ENCODE peak calls at places on chromosomes 13 and 19, in six cellular contexts. One of them, this sample, is unnamed.
A peak's percentile ranks its signal among the peaks of the same experiment; 100 is the strongest.

GRCh38 chr13:114143806-114144605 is 11.6 kb upstream of the RASA3 start:
- DNase-seq in GM12878: no peak
- DNase-seq in NB4: peak; percentile 38
- DNase-seq in K562: peak; percentile 58
- DNase-seq in A549: peak; percentile 76
- DNase-seq in endothelial cell of umbilical vein: no peak
- DNase-seq in this sample: peak; percentile 74

GRCh38 chr13:30830638-30830965 is 75.5 kb upstream of the MEDAG start:
- DNase-seq in A549: no peak
- DNase-seq in GM12878: no peak
- DNase-seq in K562: no peak
- DNase-seq in endothelial cell of umbilical vein: no peak
- DNase-seq in NB4: no peak
- DNase-seq in this sample: no peak

GRCh38 chr19:50332264-50333038 is 3.3 kb upstream of the KCNC3 start:
- DNase-seq in A549: no peak
- DNase-seq in endothelial cell of umbilical vein: no peak
- DNase-seq in GM12878: no peak
- DNase-seq in K562: no peak
- DNase-seq in NB4: no peak
- DNase-seq in this sample: no peak

GRCh38 chr13:30978981-30979956 is 46.8 kb downstream of the TEX26 start:
- DNase-seq in K562: peak; percentile 24
- DNase-seq in A549: peak; percentile 31
- DNase-seq in endothelial cell of umbilical vein: peak; percentile 5
- DNase-seq in GM12878: no peak
- DNase-seq in NB4: peak; percentile 61
- DNase-seq in this sample: peak; percentile 16

GRCh38 chr13:24050292-24050711 is 110.2 kb upstream of the SPATA13 start:
- DNase-seq in K562: no peak
- DNase-seq in NB4: no peak
- DNase-seq in endothelial cell of umbilical vein: no peak
- DNase-seq in A549: no peak
- DNase-seq in GM12878: no peak
- DNase-seq in this sample: no peak

GRCh38 chr19:42267644-42268141 is 1.4 kb upstream of the CIC start:
- DNase-seq in NB4: no peak
- DNase-seq in endothelial cell of umbilical vein: no peak
- DNase-seq in K562: no peak
- DNase-seq in GM12878: no peak
- DNase-seq in A549: no peak
- DNase-seq in this sample: no peak

GRCh38 chr13:111209613-111210012 is 94.5 kb downstream of the ARHGEF7 start:
- DNase-seq in endothelial cell of umbilical vein: no peak
- DNase-seq in GM12878: no peak
- DNase-seq in K562: no peak
- DNase-seq in NB4: no peak
- DNase-seq in A549: no peak
- DNase-seq in this sample: no peak

GRCh38 chr13:63910406-63910957 is 2494.8 kb upstream of the PCDH20 start:
- DNase-seq in A549: peak; percentile 12
- DNase-seq in NB4: no peak
- DNase-seq in endothelial cell of umbilical vein: peak; percentile 3
- DNase-seq in K562: no peak
- DNase-seq in GM12878: no peak
- DNase-seq in this sample: peak; percentile 3

GRCh38 chr19:58581227-58582141 is 8.3 kb upstream of the MZF1 start:
- DNase-seq in endothelial cell of umbilical vein: peak; percentile 91
- DNase-seq in K562: peak; percentile 78
- DNase-seq in A549: peak; percentile 90
- DNase-seq in NB4: peak; percentile 85
- DNase-seq in GM12878: no peak
- DNase-seq in this sample: peak; percentile 16

GRCh38 chr13:94860981-94861407 is 148.6 kb upstream of the SOX21 start:
- DNase-seq in endothelial cell of umbilical vein: peak; percentile 80
- DNase-seq in NB4: peak; percentile 7
- DNase-seq in K562: no peak
- DNase-seq in A549: no peak
- DNase-seq in GM12878: no peak
- DNase-seq in this sample: no peak

GRCh38 chr19:33133438-33134031 is 1.6 kb downstream of the WDR88 start:
- DNase-seq in GM12878: no peak
- DNase-seq in A549: peak; percentile 51
- DNase-seq in K562: peak; percentile 23
- DNase-seq in NB4: no peak
- DNase-seq in endothelial cell of umbilical vein: peak; percentile 24
- DNase-seq in this sample: peak; percentile 43

GRCh38 chr19:42965204-42965603 is 28.2 kb upstream of the PSG7 start:
- DNase-seq in NB4: no peak
- DNase-seq in K562: no peak
- DNase-seq in GM12878: no peak
- DNase-seq in A549: no peak
- DNase-seq in endothelial cell of umbilical vein: no peak
- DNase-seq in this sample: no peak

GRCh38 chr19:48390188-48391099 is 907 bp downstream of the KDELR1 start:
- DNase-seq in endothelial cell of umbilical vein: peak; percentile 72
- DNase-seq in A549: peak; percentile 64
- DNase-seq in K562: peak; percentile 85
- DNase-seq in NB4: peak; percentile 97
- DNase-seq in GM12878: no peak
- DNase-seq in this sample: peak; percentile 44

GRCh38 chr13:106182404-106182803 is 353.1 kb downstream of the EFNB2 start:
- DNase-seq in endothelial cell of umbilical vein: no peak
- DNase-seq in GM12878: no peak
- DNase-seq in K562: no peak
- DNase-seq in NB4: peak; percentile 95
- DNase-seq in A549: peak; percentile 4
- DNase-seq in this sample: no peak

GRCh38 chr13:109914111-109914510 is 127.7 kb upstream of the IRS2 start:
- DNase-seq in endothelial cell of umbilical vein: no peak
- DNase-seq in A549: no peak
- DNase-seq in NB4: no peak
- DNase-seq in K562: no peak
- DNase-seq in GM12878: no peak
- DNase-seq in this sample: no peak

GRCh38 chr19:49840736-49841249 is 10.2 kb upstream of the PTOV1 start:
- DNase-seq in endothelial cell of umbilical vein: no peak
- DNase-seq in A549: no peak
- DNase-seq in GM12878: no peak
- DNase-seq in K562: no peak
- DNase-seq in NB4: no peak
- DNase-seq in this sample: no peak

GRCh38 chr13:98239156-98240076 is 62.3 kb upstream of the RNF113B start:
- DNase-seq in GM12878: no peak
- DNase-seq in NB4: no peak
- DNase-seq in endothelial cell of umbilical vein: no peak
- DNase-seq in K562: no peak
- DNase-seq in A549: no peak
- DNase-seq in this sample: no peak

GRCh38 chr19:55440411-55441105 is 2.5 kb downstream of the SHISA7 start:
- DNase-seq in endothelial cell of umbilical vein: no peak
- DNase-seq in A549: no peak
- DNase-seq in K562: peak; percentile 95
- DNase-seq in GM12878: no peak
- DNase-seq in NB4: no peak
- DNase-seq in this sample: no peak
- TF ChIP-seq MYC in endothelial cell of umbilical vein: no peak
- TF ChIP-seq MYC in A549: no peak
- TF ChIP-seq MYC in K562: peak; percentile 9
- TF ChIP-seq MYC in GM12878: no peak
- TF ChIP-seq MYC in NB4: no peak
- TF ChIP-seq MYC in this sample: no peak

GRCh38 chr13:60654405-60654804 is 257.4 kb downstream of the TDRD3 start:
- DNase-seq in NB4: peak; percentile 30
- DNase-seq in endothelial cell of umbilical vein: peak; percentile 56
- DNase-seq in K562: no peak
- DNase-seq in A549: peak; percentile 6
- DNase-seq in GM12878: no peak
- DNase-seq in this sample: peak; percentile 16
- TF ChIP-seq MYC in NB4: no peak
- TF ChIP-seq MYC in endothelial cell of umbilical vein: no peak
- TF ChIP-seq MYC in K562: no peak
- TF ChIP-seq MYC in A549: no peak
- TF ChIP-seq MYC in GM12878: no peak
- TF ChIP-seq MYC in this sample: no peak

GRCh38 chr19:10419646-10420443 is 493 bp upstream of the PDE4A start:
- DNase-seq in K562: peak; percentile 91
- DNase-seq in endothelial cell of umbilical vein: no peak
- DNase-seq in NB4: peak; percentile 99
- DNase-seq in A549: peak; percentile 90
- DNase-seq in GM12878: no peak
- DNase-seq in this sample: no peak
- TF ChIP-seq MYC in K562: peak; percentile 97
- TF ChIP-seq MYC in endothelial cell of umbilical vein: no peak
- TF ChIP-seq MYC in NB4: no peak
- TF ChIP-seq MYC in A549: peak; percentile 79
- TF ChIP-seq MYC in GM12878: peak; percentile 61
- TF ChIP-seq MYC in this sample: no peak

GRCh38 chr13:100511422-100511821 is 77.2 kb downstream of the GGACT start:
- DNase-seq in K562: no peak
- DNase-seq in endothelial cell of umbilical vein: no peak
- DNase-seq in NB4: no peak
- DNase-seq in GM12878: no peak
- DNase-seq in A549: no peak
- DNase-seq in this sample: no peak
- TF ChIP-seq MYC in K562: no peak
- TF ChIP-seq MYC in endothelial cell of umbilical vein: no peak
- TF ChIP-seq MYC in NB4: no peak
- TF ChIP-seq MYC in GM12878: no peak
- TF ChIP-seq MYC in A549: no peak
- TF ChIP-seq MYC in this sample: no peak

GRCh38 chr13:50682966-50683365 is 160.5 kb downstream of the DLEU7 start:
- DNase-seq in endothelial cell of umbilical vein: no peak
- DNase-seq in K562: no peak
- DNase-seq in A549: no peak
- DNase-seq in NB4: no peak
- DNase-seq in GM12878: no peak
- DNase-seq in this sample: no peak
- TF ChIP-seq MYC in endothelial cell of umbilical vein: no peak
- TF ChIP-seq MYC in K562: no peak
- TF ChIP-seq MYC in A549: no peak
- TF ChIP-seq MYC in NB4: no peak
- TF ChIP-seq MYC in GM12878: no peak
- TF ChIP-seq MYC in this sample: no peak

DNA sequence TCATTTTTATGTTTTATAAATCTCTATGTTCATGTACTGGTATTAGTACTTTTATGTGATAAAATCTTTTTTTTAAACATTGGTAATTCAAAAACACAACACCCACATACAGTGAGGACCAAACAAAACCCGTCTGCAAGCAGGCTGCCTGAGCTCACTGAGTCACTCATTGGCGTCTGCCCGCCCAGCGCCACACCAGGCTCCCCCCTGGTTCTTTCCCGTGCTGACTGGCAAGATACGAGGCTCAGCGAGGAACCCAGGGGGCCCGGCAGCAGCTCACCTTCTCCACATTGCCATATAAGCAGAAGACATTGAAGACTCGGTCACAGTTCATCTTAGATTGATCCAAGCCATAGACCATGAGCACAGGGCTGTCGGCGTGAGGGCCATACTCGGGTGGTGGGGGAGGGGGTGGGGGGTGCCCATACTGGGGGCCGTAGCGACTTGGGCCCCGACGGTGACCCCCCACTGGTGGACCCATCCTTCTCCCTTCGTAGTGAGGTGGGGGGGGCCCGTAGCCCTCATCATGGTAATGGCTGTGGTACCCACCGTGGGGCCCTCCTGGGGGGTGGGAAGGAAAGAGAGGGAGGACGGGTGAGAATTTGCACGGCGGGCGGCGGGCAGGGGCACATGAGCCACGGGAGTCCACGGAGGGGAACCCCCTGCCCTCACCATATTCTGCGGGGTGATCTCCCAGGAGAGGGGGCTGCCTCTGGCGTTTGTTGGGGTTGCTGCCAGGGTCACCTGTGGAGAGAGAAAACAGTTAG is 8.4 kb upstream of the ECH1 start:
- DNase-seq in K562: peak; percentile 13
- DNase-seq in NB4: no peak
- DNase-seq in endothelial cell of umbilical vein: no peak
- DNase-seq in A549: no peak
- DNase-seq in GM12878: no peak
- DNase-seq in this sample: no peak
- TF ChIP-seq MYC in K562: no peak
- TF ChIP-seq MYC in NB4: no peak
- TF ChIP-seq MYC in endothelial cell of umbilical vein: no peak
- TF ChIP-seq MYC in A549: no peak
- TF ChIP-seq MYC in GM12878: no peak
- TF ChIP-seq MYC in this sample: no peak

GRCh38 chr13:72259528-72259927 is 392.5 kb upstream of the DACH1 start:
- DNase-seq in NB4: no peak
- DNase-seq in A549: no peak
- DNase-seq in K562: no peak
- DNase-seq in endothelial cell of umbilical vein: no peak
- DNase-seq in GM12878: no peak
- DNase-seq in this sample: no peak

GRCh38 chr13:72253754-72254153 is 386.8 kb upstream of the DACH1 start:
- DNase-seq in NB4: no peak
- DNase-seq in K562: no peak
- DNase-seq in A549: no peak
- DNase-seq in endothelial cell of umbilical vein: no peak
- DNase-seq in GM12878: no peak
- DNase-seq in this sample: no peak

GRCh38 chr13:72255908-72256307 is 388.9 kb upstream of the DACH1 start:
- DNase-seq in NB4: peak; percentile 30
- DNase-seq in K562: no peak
- DNase-seq in GM12878: no peak
- DNase-seq in endothelial cell of umbilical vein: peak; percentile 58
- DNase-seq in A549: peak; percentile 19
- DNase-seq in this sample: peak; percentile 9

GRCh38 chr13:72261732-72262131 is 394.7 kb upstream of the DACH1 start:
- DNase-seq in K562: no peak
- DNase-seq in endothelial cell of umbilical vein: no peak
- DNase-seq in GM12878: no peak
- DNase-seq in A549: no peak
- DNase-seq in NB4: no peak
- DNase-seq in this sample: no peak

DNA sequence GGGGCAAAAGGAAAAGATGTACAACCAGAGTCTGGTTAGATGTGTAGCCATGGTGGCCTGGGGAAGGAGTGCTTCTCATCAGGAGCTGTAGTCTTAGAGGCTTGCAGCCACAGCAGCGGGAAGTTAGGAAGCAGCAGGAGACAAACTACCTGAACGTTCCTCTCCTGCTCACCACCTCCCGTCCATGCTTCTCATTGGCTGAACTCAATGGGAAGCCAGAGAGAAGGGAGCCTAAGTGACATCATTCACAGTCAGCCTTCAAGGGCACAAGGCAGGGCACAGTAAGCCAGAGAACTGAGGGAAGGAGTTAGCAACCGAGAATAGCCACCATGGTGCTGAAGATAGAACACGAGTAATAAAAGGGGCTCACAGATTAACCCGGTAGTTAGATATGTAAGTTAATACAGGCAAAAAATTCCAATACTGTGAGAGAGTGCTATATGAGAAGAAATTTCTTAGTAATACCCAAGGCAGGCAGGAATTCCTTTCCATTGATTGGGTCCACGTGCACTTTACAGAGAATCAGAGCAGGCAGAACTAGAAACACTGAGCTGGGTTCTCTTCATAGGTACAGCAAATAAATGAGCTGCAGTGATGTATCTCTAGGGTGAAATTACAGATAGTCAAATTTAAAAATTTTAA is 391.5 kb upstream of the DACH1 start:
- DNase-seq in endothelial cell of umbilical vein: no peak
- DNase-seq in NB4: no peak
- DNase-seq in K562: no peak
- DNase-seq in GM12878: no peak
- DNase-seq in A549: no peak
- DNase-seq in this sample: no peak
- TF ChIP-seq MYC in endothelial cell of umbilical vein: no peak
- TF ChIP-seq MYC in NB4: no peak
- TF ChIP-seq MYC in K562: no peak
- TF ChIP-seq MYC in GM12878: no peak
- TF ChIP-seq MYC in A549: no peak
- TF ChIP-seq MYC in this sample: no peak